ENCODE peak calls at places on chromosome 9, in seven cellular contexts. P is RWPE1, L is NCI-H1092, Z is HTR-8/SVneo, R is AG09319, E is GM19239, G is caudate nucleus. V is an unnamed sample.

GRCh38 chr9:133023117-133023890 is 7.5 kb upstream of the GTF3C5 start:
- DNase-seq in P (no peak), L (no peak), Z (no peak), R (no peak), E (no peak), G (no peak), V (no peak)

GRCh38 chr9:72997387-72997995 is 44.6 kb upstream of the ALDH1A1 start:
- DNase-seq in P (no peak), L (no peak), Z (no peak), R (no peak), E (no peak), G (no peak), V (no peak)

GRCh38 chr9:123176230-123176629 is 92.2 kb downstream of the STRBP start:
- DNase-seq in P (peak), L (no peak), Z (no peak), R (no peak), E (no peak), G (no peak), V (peak)

GRCh38 chr9:89920901-89921300 is 316.1 kb downstream of the GADD45G start:
- DNase-seq in P (no peak), L (no peak), Z (no peak), R (no peak), E (no peak), G (no peak), V (no peak)

GRCh38 chr9:21985964-21986667 is 8.1 kb downstream of the CDKN2A start:
- DNase-seq in P (no peak), L (no peak), Z (no peak), R (no peak), E (no peak), G (no peak), V (no peak)

GRCh38 chr9:68416891-68417570 is 60.6 kb downstream of the PGM5 start:
- DNase-seq in P (no peak), L (no peak), Z (no peak), R (no peak), E (no peak), G (no peak), V (no peak)

GRCh38 chr9:107243757-107244156 is 39.3 kb upstream of the RAD23B start:
- DNase-seq in P (peak), L (no peak), Z (no peak), R (no peak), E (no peak), G (no peak), V (no peak)

GRCh38 chr9:125785187-125785840 is 38.1 kb downstream of the PBX3 start:
- DNase-seq in P (no peak), L (no peak), Z (no peak), R (no peak), E (no peak), G (no peak), V (no peak)

GRCh38 chr9:129178983-129179382 is 922 bp upstream of the IER5L start:
- DNase-seq in P (no peak), L (no peak), Z (no peak), R (no peak), E (no peak), G (no peak), V (no peak)

GRCh38 chr9:111961011-111961410 is 64.4 kb downstream of the UGCG start:
- DNase-seq in P (no peak), L (peak), Z (no peak), R (no peak), E (no peak), G (no peak), V (no peak)

GRCh38 chr9:34124923-34125322 is 1.6 kb downstream of the DCAF12 start:
- DNase-seq in P (peak), L (no peak), Z (no peak), R (no peak), E (no peak), G (no peak), V (no peak)

GRCh38 chr9:127095416-127095815 is 27.0 kb downstream of the ANGPTL2 start:
- DNase-seq in P (no peak), L (no peak), Z (no peak), R (no peak), E (no peak), G (no peak), V (no peak)

GRCh38 chr9:132506907-132507669 is 75.3 kb upstream of the BARHL1 start:
- DNase-seq in P (no peak), L (no peak), Z (no peak), R (no peak), E (no peak), G (no peak), V (no peak)

GRCh38 chr9:26955222-26955903 is 849 bp upstream of the IFT74 start:
- DNase-seq in P (no peak), L (no peak), Z (no peak), R (no peak), E (no peak), G (no peak), V (no peak)

GRCh38 chr9:84361645-84362044 is 21.1 kb upstream of the SLC28A3 start:
- DNase-seq in P (no peak), L (no peak), Z (no peak), R (no peak), E (no peak), G (no peak), V (no peak)

GRCh38 chr9:99368341-99369326 is 146.6 kb downstream of the SEC61B start:
- DNase-seq in P (no peak), L (no peak), Z (no peak), R (peak), E (peak), G (no peak), V (no peak)

GRCh38 chr9:17625644-17626388 is 47.0 kb downstream of the SH3GL2 start:
- DNase-seq in P (peak), L (no peak), Z (no peak), R (no peak), E (no peak), G (no peak), V (no peak)

GRCh38 chr9:110426052-110426709 is 88.5 kb upstream of the TXNDC8 start:
- DNase-seq in P (peak), L (no peak), Z (no peak), R (no peak), E (no peak), G (no peak), V (no peak)

GRCh38 chr9:30796806-30797205 is 1587.6 kb upstream of the ACO1 start:
- DNase-seq in P (no peak), L (no peak), Z (no peak), R (no peak), E (no peak), G (no peak), V (no peak)

GRCh38 chr9:108997112-108997511 is 16.2 kb downstream of the CTNNAL1 start:
- DNase-seq in P (no peak), L (no peak), Z (no peak), R (no peak), E (no peak), G (no peak), V (no peak)

GRCh38 chr9:91422832-91423711 is 560 bp downstream of the NFIL3 start:
- DNase-seq in P (peak), L (peak), Z (no peak), R (no peak), E (no peak), G (no peak), V (peak)

GRCh38 chr9:12702160-12702758 is 9.1 kb downstream of the TYRP1 start:
- DNase-seq in P (peak), L (no peak), Z (no peak), R (peak), E (no peak), G (no peak), V (peak)

GRCh38 chr9:94085062-94085639 is 887 bp downstream of the PTPDC1 start:
- DNase-seq in P (no peak), L (no peak), Z (no peak), R (no peak), E (no peak), G (no peak), V (peak)

GRCh38 chr9:18260527-18260926 is 213.4 kb upstream of the ADAMTSL1 start:
- DNase-seq in P (no peak), L (peak), Z (peak), R (no peak), E (no peak), G (no peak), V (no peak)

GRCh38 chr9:90888941-90889340 is 87.3 kb downstream of the SYK start:
- DNase-seq in P (no peak), L (no peak), Z (no peak), R (no peak), E (no peak), G (no peak), V (no peak)

GRCh38 chr9:85994191-85994590 is 53.2 kb downstream of the NAA35 start:
- DNase-seq in P (no peak), L (no peak), Z (no peak), R (no peak), E (no peak), G (no peak), V (no peak)

GRCh38 chr9:130282000-130282700 is 16.6 kb downstream of the HMCN2 start:
- DNase-seq in P (no peak), L (peak), Z (no peak), R (no peak), E (no peak), G (no peak), V (no peak)